ENCODE peak calls at places on chromosomes 13 and 19, in eight cellular contexts. H, Q, S, B, I, U, L and T are unnamed samples.

GRCh38 chr13:36736119-36736726 is 62.4 kb downstream of the SERTM1 start:
- DNase-seq in H (peak; percentile 67), Q (peak; percentile 41), S (peak; percentile 65), B (no peak), I (no peak), U (peak; percentile 58), L (peak; percentile 24), T (peak; percentile 17)

GRCh38 chr19:2524840-2525723 is 49.2 kb downstream of the GADD45B start:
- DNase-seq in H (peak; percentile 68), Q (no peak), S (no peak), B (peak; percentile 65), I (no peak), U (no peak), L (no peak), T (peak; percentile 82)

GRCh38 chr13:26896986-26897668 is 136.5 kb upstream of the GPR12 start:
- DNase-seq in H (no peak), Q (no peak), S (no peak), B (no peak), I (peak; percentile 15), U (no peak), L (no peak), T (no peak)

GRCh38 chr13:99971576-99972189 is at the start of gene ZIC5:
- DNase-seq in H (no peak), Q (no peak), S (no peak), B (no peak), I (no peak), U (no peak), L (no peak), T (no peak)

GRCh38 chr13:35349673-35350278 is 126.7 kb downstream of the MAB21L1 start:
- DNase-seq in H (no peak), Q (peak; percentile 93), S (peak; percentile 90), B (no peak), I (no peak), U (no peak), L (no peak), T (no peak)

GRCh38 chr13:45511310-45512147 is 46.8 kb downstream of the COG3 start:
- DNase-seq in H (peak; percentile 73), Q (peak; percentile 76), S (peak; percentile 83), B (no peak), I (no peak), U (no peak), L (peak; percentile 65), T (no peak)

GRCh38 chr13:109840201-109840892 is 54.0 kb upstream of the IRS2 start:
- DNase-seq in H (peak; percentile 88), Q (no peak), S (no peak), B (no peak), I (peak; percentile 71), U (no peak), L (no peak), T (peak; percentile 61)

GRCh38 chr13:33548065-33548464 is 262.5 kb upstream of the STARD13 start:
- DNase-seq in H (no peak), Q (no peak), S (no peak), B (no peak), I (no peak), U (no peak), L (no peak), T (no peak)

GRCh38 chr13:51524312-51524711 is 60.0 kb upstream of the WDFY2 start:
- DNase-seq in H (no peak), Q (no peak), S (no peak), B (no peak), I (no peak), U (no peak), L (no peak), T (no peak)

GRCh38 chr19:41705393-41706174 is 2.8 kb upstream of the CEACAM5 start:
- DNase-seq in H (no peak), Q (peak; percentile 21), S (peak; percentile 17), B (no peak), I (peak; percentile 76), U (no peak), L (peak; percentile 26), T (no peak)

GRCh38 chr13:26899153-26899552 is 138.6 kb upstream of the GPR12 start:
- DNase-seq in H (no peak), Q (no peak), S (no peak), B (no peak), I (peak; percentile 74), U (no peak), L (no peak), T (no peak)

GRCh38 chr19:2952953-2953481 is 8.2 kb upstream of the ZNF77 start:
- DNase-seq in H (peak; percentile 26), Q (peak; percentile 81), S (no peak), B (no peak), I (no peak), U (no peak), L (no peak), T (no peak)

GRCh38 chr13:77513719-77514335 is 21.7 kb upstream of the SCEL start:
- DNase-seq in H (no peak), Q (no peak), S (no peak), B (no peak), I (no peak), U (no peak), L (no peak), T (no peak)

GRCh38 chr13:29733069-29733700 is 117.2 kb downstream of the UBL3 start:
- DNase-seq in H (no peak), Q (peak; percentile 46), S (no peak), B (no peak), I (no peak), U (no peak), L (no peak), T (no peak)

GRCh38 chr19:55303477-55303876 is 19.7 kb downstream of the BRSK1 start:
- DNase-seq in H (no peak), Q (no peak), S (no peak), B (no peak), I (no peak), U (no peak), L (no peak), T (no peak)

GRCh38 chr13:22592515-22592914 is 588.3 kb upstream of the SGCG start:
- DNase-seq in H (no peak), Q (no peak), S (no peak), B (no peak), I (no peak), U (no peak), L (no peak), T (peak; percentile 3)

GRCh38 chr19:12837225-12837624 is 1.1 kb upstream of the MAST1 start:
- DNase-seq in H (no peak), Q (no peak), S (no peak), B (no peak), I (no peak), U (no peak), L (no peak), T (no peak)

GRCh38 chr19:54364775-54365257 is at the start of gene LAIR1:
- DNase-seq in H (no peak), Q (peak; percentile 32), S (no peak), B (no peak), I (no peak), U (no peak), L (peak; percentile 48), T (no peak)

GRCh38 chr19:45539460-45539859 is 32.2 kb downstream of the VASP start:
- DNase-seq in H (no peak), Q (no peak), S (no peak), B (no peak), I (no peak), U (no peak), L (no peak), T (no peak)

GRCh38 chr13:110382229-110382628 is 75.1 kb downstream of the COL4A2 start:
- DNase-seq in H (peak; percentile 70), Q (no peak), S (peak; percentile 90), B (no peak), I (no peak), U (no peak), L (no peak), T (peak; percentile 32)

GRCh38 chr19:58556633-58557252 is 1.7 kb downstream of the UBE2M start:
- DNase-seq in H (no peak), Q (no peak), S (no peak), B (no peak), I (peak; percentile 78), U (peak; percentile 45), L (no peak), T (no peak)
- H3K4me3 ChIP-seq in H (peak overlapping the region; percentile 92), Q (no peak overlapping the region), S (peak overlapping the region; percentile 85), B (peak overlapping the region; percentile 75), I (no peak overlapping the region), U (peak overlapping the region; percentile 70), L (peak overlapping the region; percentile 81), T (peak overlapping the region; percentile 89)

DNA sequence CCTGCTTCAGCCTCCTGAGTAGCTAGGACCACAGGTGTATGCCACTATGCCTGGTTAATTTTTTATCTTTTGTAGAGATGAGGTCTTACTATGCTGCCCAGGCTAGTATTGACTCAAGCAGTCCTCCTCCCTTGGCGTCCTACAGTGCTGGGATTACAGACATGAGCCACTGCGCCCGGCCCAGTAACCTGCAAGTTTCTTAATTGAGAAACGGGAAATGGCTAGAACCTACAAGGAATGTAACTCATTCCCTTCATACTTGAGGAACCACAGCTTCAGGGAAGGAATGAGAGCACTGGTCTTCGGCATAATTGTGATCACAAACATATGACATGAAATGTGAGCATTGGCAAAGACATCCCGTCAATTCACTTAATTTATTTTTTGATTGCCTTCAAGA is 157.0 kb downstream of the KLF5 start:
- DNase-seq in H (peak; percentile 92), Q (no peak), S (no peak), B (no peak), I (no peak), U (no peak), L (no peak), T (no peak)
- H3K4me3 ChIP-seq in H (no peak overlapping the region), Q (no peak overlapping the region), S (no peak overlapping the region), B (no peak overlapping the region), I (no peak overlapping the region), U (no peak overlapping the region), L (no peak overlapping the region), T (no peak overlapping the region)

GRCh38 chr19:5094768-5095567 is 126.1 kb downstream of the KDM4B start:
- DNase-seq in H (no peak), Q (no peak), S (no peak), B (no peak), I (no peak), U (no peak), L (no peak), T (no peak)
- H3K4me3 ChIP-seq in H (no peak overlapping the region), Q (no peak overlapping the region), S (no peak overlapping the region), B (no peak overlapping the region), I (no peak overlapping the region), U (no peak overlapping the region), L (no peak overlapping the region), T (no peak overlapping the region)

DNA sequence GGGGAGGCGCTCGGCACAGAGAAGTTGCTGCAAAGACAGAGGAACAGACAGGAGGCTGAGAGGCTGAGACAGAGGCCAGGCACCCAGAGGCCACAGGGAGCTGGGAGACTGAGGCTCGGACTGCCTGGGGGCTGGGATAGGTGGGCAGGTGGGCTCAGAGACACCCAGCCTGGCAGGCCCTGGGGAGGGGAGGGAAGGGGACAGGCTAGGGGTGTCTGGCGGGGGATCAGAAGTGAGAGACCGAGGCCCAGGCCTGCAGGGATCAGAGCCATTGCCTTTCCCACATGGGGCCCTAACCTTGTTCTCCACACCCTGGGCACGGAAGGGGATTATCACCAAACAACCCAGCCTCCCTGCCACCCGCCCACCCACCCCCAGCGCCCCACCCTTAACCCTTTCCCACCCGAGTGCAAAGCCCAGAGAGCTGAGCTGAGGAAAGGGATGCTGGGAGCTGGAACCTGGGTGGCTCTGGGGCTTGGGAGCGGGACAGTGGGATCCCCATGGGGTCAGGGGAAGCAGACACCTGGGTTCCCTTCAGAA is 1.3 kb downstream of the NTN5 start:
- DNase-seq in H (no peak), Q (no peak), S (no peak), B (no peak), I (no peak), U (no peak), L (no peak), T (no peak)
- H3K4me3 ChIP-seq in H (no peak overlapping the region), Q (no peak overlapping the region), S (no peak overlapping the region), B (no peak overlapping the region), I (no peak overlapping the region), U (no peak overlapping the region), L (no peak overlapping the region), T (no peak overlapping the region)

GRCh38 chr19:38434549-38435051 is 1.1 kb downstream of the RYR1 start:
- DNase-seq in H (no peak), Q (no peak), S (no peak), B (no peak), I (no peak), U (no peak), L (no peak), T (no peak)
- H3K4me3 ChIP-seq in H (no peak overlapping the region), Q (no peak overlapping the region), S (no peak overlapping the region), B (peak overlapping the region; percentile 12), I (no peak overlapping the region), U (no peak overlapping the region), L (no peak overlapping the region), T (no peak overlapping the region)